ENCODE peak calls at places on chromosomes 5 and 9, in six cellular contexts. B, K, H, L, Y and F are unnamed samples.

GRCh38 chr9:113580041-113580953 is 116.8 kb downstream of the RGS3 start:
- DNase-seq in H (peak; percentile 96), L (peak; percentile 97), B (peak; percentile 91), Y (peak; percentile 70), K (no peak), F (no peak)

GRCh38 chr9:136327313-136327971 is at the start of gene GPSM1:
- DNase-seq in Y (peak; percentile 58), B (peak; percentile 44), L (no peak), K (no peak), H (no peak), F (peak; percentile 64)

GRCh38 chr9:77978086-77978781 is 53.4 kb downstream of the GNAQ start:
- DNase-seq in Y (peak; percentile 25), H (no peak), K (no peak), L (no peak), B (no peak), F (no peak)

GRCh38 chr9:97766610-97767009 is 69.5 kb upstream of the XPA start:
- DNase-seq in K (no peak), B (no peak), Y (no peak), L (no peak), H (no peak), F (no peak)

GRCh38 chr9:126173929-126174328 is 152.7 kb upstream of the MVB12B start:
- DNase-seq in B (no peak), L (peak; percentile 43), Y (no peak), K (no peak), H (no peak), F (no peak)

GRCh38 chr5:54024466-54024865 is 285.9 kb downstream of the ARL15 start:
- DNase-seq in B (no peak), L (no peak), Y (no peak), K (no peak), H (no peak), F (no peak)

GRCh38 chr5:99019812-99020697 is 91.2 kb upstream of the CHD1 start:
- DNase-seq in H (no peak), K (peak; percentile 65), B (no peak), L (no peak), Y (peak; percentile 93), F (no peak)

GRCh38 chr5:116394186-116394867 is 180.3 kb downstream of the SEMA6A start:
- DNase-seq in K (no peak), B (no peak), H (no peak), Y (no peak), L (no peak), F (no peak)

GRCh38 chr5:161421067-161421466 is 125.5 kb downstream of the GABRB2 start:
- DNase-seq in Y (no peak), L (no peak), H (no peak), K (no peak), B (no peak), F (no peak)

GRCh38 chr5:57176350-57176857 is 2.5 kb downstream of the GPBP1 start:
- DNase-seq in H (no peak), L (no peak), B (no peak), Y (peak; percentile 88), K (no peak), F (no peak)

GRCh38 chr5:130978475-130978874 is 186.6 kb downstream of the HINT1 start:
- DNase-seq in L (no peak), H (no peak), B (no peak), Y (no peak), K (no peak), F (no peak)

GRCh38 chr5:120464627-120465280 is 654 bp downstream of the PRR16 start:
- DNase-seq in K (no peak), L (peak; percentile 75), B (peak; percentile 14), H (peak; percentile 31), Y (peak; percentile 25), F (peak; percentile 22)

GRCh38 chr5:101103874-101104273 is 200.8 kb upstream of the ST8SIA4 start:
- DNase-seq in L (no peak), H (no peak), B (no peak), Y (no peak), K (no peak), F (no peak)

GRCh38 chr5:177131711-177132503 is 1.7 kb upstream of the NSD1 start:
- DNase-seq in L (peak; percentile 83), Y (no peak), B (peak; percentile 23), H (no peak), K (no peak), F (peak; percentile 48)

GRCh38 chr5:146337928-146338327 is 711 bp upstream of the POU4F3 start:
- DNase-seq in B (no peak), H (no peak), K (no peak), L (no peak), Y (no peak), F (no peak)

GRCh38 chr5:116444373-116445058 is 130.1 kb downstream of the SEMA6A start:
- DNase-seq in Y (no peak), H (no peak), L (no peak), K (no peak), B (no peak), F (no peak)

GRCh38 chr9:98171176-98171925 is 21.1 kb downstream of the CORO2A start:
- DNase-seq in Y (no peak), L (no peak), B (no peak), K (no peak), H (no peak), F (peak; percentile 93)

GRCh38 chr5:154118832-154119442 is 71.6 kb upstream of the GALNT10 start:
- DNase-seq in Y (no peak), H (no peak), B (no peak), K (no peak), L (no peak), F (no peak)

GRCh38 chr5:109703827-109704226 is 14.1 kb downstream of the MAN2A1 start:
- DNase-seq in B (no peak), H (no peak), L (no peak), Y (no peak), K (no peak), F (no peak)

GRCh38 chr9:90308746-90309145 is 333.9 kb downstream of the DIRAS2 start:
- DNase-seq in H (no peak), B (no peak), L (no peak), K (no peak), Y (no peak), F (no peak)

GRCh38 chr5:151451626-151452520 is 4.5 kb downstream of the SLC36A1 start:
- DNase-seq in H (no peak), K (no peak), L (no peak), B (no peak), Y (no peak), F (peak; percentile 44)

GRCh38 chr9:209143-209758 is 5.4 kb upstream of the DOCK8 start:
- DNase-seq in B (no peak), Y (no peak), L (no peak), H (no peak), K (no peak), F (no peak)

GRCh38 chr9:7123743-7124142 is 366.0 kb downstream of the KDM4C start:
- DNase-seq in H (no peak), K (peak; percentile 8), L (no peak), Y (no peak), B (no peak), F (no peak)

GRCh38 chr9:14251146-14252071 is 62.5 kb downstream of the NFIB start:
- DNase-seq in B (peak; percentile 93), K (peak; percentile 7), L (no peak), H (peak; percentile 94), Y (peak; percentile 73), F (peak; percentile 23)

GRCh38 chr5:95818181-95819147 is 4.1 kb downstream of the GLRX start:
- DNase-seq in L (peak; percentile 84), Y (no peak), K (no peak), H (no peak), B (no peak), F (no peak)

GRCh38 chr5:72167790-72168189 is 60.5 kb downstream of the MAP1B start:
- DNase-seq in Y (no peak), B (no peak), H (no peak), K (no peak), L (no peak), F (peak; percentile 58)

DNA sequence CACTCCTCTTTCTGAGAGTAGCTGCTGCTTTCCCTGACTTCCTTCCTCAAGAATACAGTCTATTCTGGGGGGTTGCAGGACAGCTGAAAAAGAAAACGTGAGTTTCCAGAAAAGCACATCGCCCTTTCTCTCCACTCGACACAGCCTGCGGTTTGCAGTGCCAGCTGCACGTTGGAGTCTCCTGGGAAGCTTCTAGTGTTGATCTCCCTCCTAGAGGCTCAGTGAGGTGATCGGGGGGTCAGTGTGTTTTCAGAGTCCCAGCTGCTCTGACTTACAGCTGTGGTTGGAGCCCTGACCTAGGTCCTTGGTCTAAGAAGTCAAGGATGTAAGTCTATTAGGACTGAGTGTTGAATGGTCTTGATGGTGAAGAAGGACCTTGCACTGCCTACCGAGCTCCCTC is 25.0 kb upstream of the SUSD3 start:
- DNase-seq in Y (no peak), L (no peak), K (no peak), B (no peak), H (no peak), F (no peak)
- TF ChIP-seq POLR2A in Y (no peak), L (no peak), K (no peak), B (no peak), H (no peak), F (no peak)

GRCh38 chr5:159642379-159642778 is 273.9 kb upstream of the ADRA1B start:
- DNase-seq in B (no peak), Y (no peak), K (no peak), H (no peak), L (no peak), F (no peak)
- TF ChIP-seq CTCF in B (no peak), Y (no peak), K (peak; percentile 26), H (no peak), L (no peak), F (no peak)

GRCh38 chr5:179620703-179621350 is 2.6 kb downstream of the HNRNPH1 start:
- DNase-seq in K (no peak), Y (no peak), B (no peak), L (no peak), H (no peak), F (no peak)
- TF ChIP-seq POLR2A in K (no peak), Y (no peak), B (no peak), L (no peak), H (no peak), F (no peak)

GRCh38 chr5:31449175-31449574 is 82.7 kb downstream of the DROSHA start:
- DNase-seq in Y (no peak), L (no peak), H (no peak), K (no peak), B (no peak), F (no peak)
- TF ChIP-seq CTCF in Y (no peak), L (no peak), H (no peak), K (no peak), B (no peak), F (no peak)

GRCh38 chr9:133569891-133570651 is 35.6 kb downstream of the ADAMTSL2 start:
- DNase-seq in K (no peak), H (no peak), L (no peak), B (no peak), Y (no peak), F (no peak)
- TF ChIP-seq POLR2A in K (no peak), H (no peak), L (no peak), B (no peak), Y (no peak), F (no peak)

GRCh38 chr5:141343242-141343952 is at the start of gene PCDHGA3:
- DNase-seq in L (no peak), H (no peak), B (peak; percentile 26), K (no peak), Y (peak; percentile 53), F (peak; percentile 69)
- TF ChIP-seq CTCF in L (no peak), H (no peak), B (peak; percentile 36), K (peak; percentile 31), Y (peak; percentile 53), F (peak; percentile 24)